ENCODE peak calls at places on chromosomes 1 and 21, in eight cellular contexts. N is progenitor cell of endocrine pancreas, T is sigmoid colon, C is fibroblast of the conjunctiva, I is OCI-LY7, F is RWPE1, R is NCI-H1930, D is HTR-8/SVneo. E is an unnamed sample.

GRCh38 chr21:29092102-29092959 is 18.9 kb upstream of the CCT8 start:
- DNase-seq in N (no peak), T (no peak), C (no peak), I (no peak), F (no peak), R (no peak), D (peak), E (no peak)

GRCh38 chr1:72946901-72947505 is 664.7 kb upstream of the NEGR1 start:
- DNase-seq in N (no peak), T (no peak), C (no peak), I (no peak), F (no peak), R (no peak), D (no peak), E (no peak)

GRCh38 chr1:19338323-19338762 is 26.2 kb downstream of the SLC66A1 start:
- DNase-seq in N (peak), T (no peak), C (peak), I (no peak), F (no peak), R (no peak), D (no peak), E (no peak)

GRCh38 chr1:7250826-7251800 is 465.9 kb downstream of the CAMTA1 start:
- DNase-seq in N (no peak), T (no peak), C (no peak), I (no peak), F (no peak), R (no peak), D (no peak), E (no peak)

GRCh38 chr1:55304306-55304705 is 89.1 kb upstream of the USP24 start:
- DNase-seq in N (no peak), T (no peak), C (no peak), I (no peak), F (no peak), R (no peak), D (no peak), E (no peak)

GRCh38 chr1:246781212-246781611 is 57.0 kb downstream of the SCCPDH start:
- DNase-seq in N (no peak), T (no peak), C (no peak), I (no peak), F (no peak), R (no peak), D (no peak), E (no peak)

GRCh38 chr1:48761411-48761810 is 15.3 kb downstream of the BEND5 start:
- DNase-seq in N (no peak), T (no peak), C (peak), I (no peak), F (no peak), R (no peak), D (no peak), E (no peak)

GRCh38 chr1:47684518-47684917 is 246.7 kb downstream of the FOXD2 start:
- DNase-seq in N (no peak), T (peak), C (no peak), I (no peak), F (no peak), R (no peak), D (no peak), E (no peak)

GRCh38 chr1:54302951-54303843 is 103.0 kb downstream of the SSBP3 start:
- DNase-seq in N (no peak), T (no peak), C (no peak), I (no peak), F (no peak), R (no peak), D (no peak), E (peak)

GRCh38 chr1:85463666-85464496 is 1.1 kb downstream of the DDAH1 start:
- DNase-seq in N (no peak), T (no peak), C (no peak), I (no peak), F (peak), R (peak), D (no peak), E (peak)

GRCh38 chr1:213041443-213041842 is 9.6 kb upstream of the RPS6KC1 start:
- DNase-seq in N (no peak), T (no peak), C (no peak), I (no peak), F (no peak), R (no peak), D (no peak), E (no peak)

GRCh38 chr1:15777913-15778707 is 19.5 kb downstream of the FBLIM1 start:
- DNase-seq in N (no peak), T (no peak), C (no peak), I (no peak), F (no peak), R (no peak), D (no peak), E (no peak)

GRCh38 chr1:115184260-115184950 is 95.1 kb upstream of the TSPAN2 start:
- DNase-seq in N (no peak), T (no peak), C (no peak), I (no peak), F (no peak), R (no peak), D (no peak), E (no peak)

GRCh38 chr1:167374014-167374413 is 144.3 kb downstream of the CD247 start:
- DNase-seq in N (no peak), T (no peak), C (no peak), I (no peak), F (no peak), R (no peak), D (no peak), E (peak)

GRCh38 chr1:22736496-22737088 is 26.0 kb downstream of the EPHB2 start:
- DNase-seq in N (no peak), T (no peak), C (no peak), I (no peak), F (no peak), R (no peak), D (no peak), E (no peak)

GRCh38 chr1:166827426-166827825 is 11.8 kb upstream of the POGK start:
- DNase-seq in N (no peak), T (no peak), C (no peak), I (no peak), F (no peak), R (no peak), D (no peak), E (no peak)

GRCh38 chr1:198775606-198776005 is 136.8 kb downstream of the PTPRC start:
- DNase-seq in N (no peak), T (no peak), C (peak), I (no peak), F (no peak), R (no peak), D (no peak), E (no peak)

E was measured in D341Med.